ENCODE peak calls at places on chromosomes 7 and 10, in five cellular contexts. One of them, this sample, is unnamed.

GRCh38 chr10:126199221-126199998 is 188.9 kb downstream of the ADAM12 start:
- DNase-seq in HCT116: peak; percentile 26
- DNase-seq in GM12878: no peak
- DNase-seq in H1: no peak
- DNase-seq in HepG2: no peak
- DNase-seq in this sample: peak; percentile 22

GRCh38 chr10:13535346-13535745 is 6.5 kb upstream of the BEND7 start:
- DNase-seq in HCT116: no peak
- DNase-seq in GM12878: no peak
- DNase-seq in H1: no peak
- DNase-seq in HepG2: no peak
- DNase-seq in this sample: no peak

GRCh38 chr7:130844811-130845580 is 111.0 kb upstream of the KLF14 start:
- DNase-seq in HCT116: peak; percentile 87
- DNase-seq in GM12878: no peak
- DNase-seq in H1: no peak
- DNase-seq in HepG2: no peak
- DNase-seq in this sample: no peak

GRCh38 chr10:55668326-55668922 is 692.6 kb downstream of the ZWINT start:
- DNase-seq in HCT116: no peak
- DNase-seq in GM12878: no peak
- DNase-seq in H1: no peak
- DNase-seq in HepG2: peak; percentile 18
- DNase-seq in this sample: no peak

GRCh38 chr10:124600051-124600880 is 138.6 kb downstream of the LHPP start:
- DNase-seq in HCT116: no peak
- DNase-seq in GM12878: no peak
- DNase-seq in H1: no peak
- DNase-seq in HepG2: no peak
- DNase-seq in this sample: no peak

GRCh38 chr10:78964952-78965633 is 103.7 kb upstream of the ZMIZ1 start:
- DNase-seq in HCT116: peak; percentile 81
- DNase-seq in GM12878: no peak
- DNase-seq in H1: peak; percentile 78
- DNase-seq in HepG2: peak; percentile 94
- DNase-seq in this sample: peak; percentile 55

GRCh38 chr10:32929634-32930033 is 28.4 kb downstream of the ITGB1 start:
- DNase-seq in HCT116: no peak
- DNase-seq in GM12878: no peak
- DNase-seq in H1: no peak
- DNase-seq in HepG2: no peak
- DNase-seq in this sample: no peak

GRCh38 chr7:34156336-34156735 is 251.0 kb downstream of the BMPER start:
- DNase-seq in HCT116: no peak
- DNase-seq in GM12878: no peak
- DNase-seq in H1: no peak
- DNase-seq in HepG2: no peak
- DNase-seq in this sample: no peak

GRCh38 chr7:150685219-150686029 is at the start of gene GIMAP2:
- DNase-seq in HCT116: no peak
- DNase-seq in GM12878: no peak
- DNase-seq in H1: no peak
- DNase-seq in HepG2: no peak
- DNase-seq in this sample: no peak

GRCh38 chr10:117534321-117535044 is 8.1 kb upstream of the EMX2 start:
- DNase-seq in HCT116: no peak
- DNase-seq in GM12878: no peak
- DNase-seq in H1: no peak
- DNase-seq in HepG2: peak; percentile 28
- DNase-seq in this sample: no peak

GRCh38 chr7:46383605-46384004 is 462.5 kb upstream of the IGFBP3 start:
- DNase-seq in HCT116: no peak
- DNase-seq in GM12878: no peak
- DNase-seq in H1: no peak
- DNase-seq in HepG2: no peak
- DNase-seq in this sample: no peak

GRCh38 chr10:89032141-89032814 is 41.7 kb downstream of the FAS start:
- DNase-seq in HCT116: peak; percentile 33
- DNase-seq in GM12878: peak; percentile 28
- DNase-seq in H1: no peak
- DNase-seq in HepG2: no peak
- DNase-seq in this sample: no peak

GRCh38 chr7:159112136-159113011 is 32.3 kb downstream of the VIPR2 start:
- DNase-seq in HCT116: no peak
- DNase-seq in GM12878: no peak
- DNase-seq in H1: no peak
- DNase-seq in HepG2: no peak
- DNase-seq in this sample: no peak

GRCh38 chr10:80205478-80206276 is at the start of gene ANXA11:
- DNase-seq in HCT116: peak; percentile 61
- DNase-seq in GM12878: peak; percentile 27
- DNase-seq in H1: peak; percentile 87
- DNase-seq in HepG2: peak; percentile 72
- DNase-seq in this sample: peak; percentile 97

GRCh38 chr10:72756674-72757385 is 64.9 kb downstream of the MCU start:
- DNase-seq in HCT116: no peak
- DNase-seq in GM12878: no peak
- DNase-seq in H1: no peak
- DNase-seq in HepG2: no peak
- DNase-seq in this sample: no peak

GRCh38 chr7:15989194-15989593 is 302.7 kb upstream of the MEOX2 start:
- DNase-seq in HCT116: no peak
- DNase-seq in GM12878: no peak
- DNase-seq in H1: no peak
- DNase-seq in HepG2: no peak
- DNase-seq in this sample: no peak

GRCh38 chr10:109956454-109957091 is 33.3 kb upstream of the XPNPEP1 start:
- DNase-seq in HCT116: peak; percentile 60
- DNase-seq in GM12878: no peak
- DNase-seq in H1: no peak
- DNase-seq in HepG2: peak; percentile 68
- DNase-seq in this sample: peak; percentile 56

GRCh38 chr10:37053476-37053875 is 71.9 kb upstream of the ANKRD30A start:
- DNase-seq in HCT116: no peak
- DNase-seq in GM12878: no peak
- DNase-seq in H1: no peak
- DNase-seq in HepG2: no peak
- DNase-seq in this sample: no peak

GRCh38 chr10:78272329-78272728 is 238.7 kb downstream of the RPS24 start:
- DNase-seq in HCT116: no peak
- DNase-seq in GM12878: no peak
- DNase-seq in H1: no peak
- DNase-seq in HepG2: no peak
- DNase-seq in this sample: no peak

GRCh38 chr7:16114633-16115032 is 306.7 kb downstream of the CRPPA start:
- DNase-seq in HCT116: peak; percentile 52
- DNase-seq in GM12878: no peak
- DNase-seq in H1: no peak
- DNase-seq in HepG2: no peak
- DNase-seq in this sample: no peak

GRCh38 chr10:75108684-75109458 is 2.6 kb upstream of the SAMD8 start:
- DNase-seq in HCT116: peak; percentile 27
- DNase-seq in GM12878: no peak
- DNase-seq in H1: peak; percentile 86
- DNase-seq in HepG2: peak; percentile 58
- DNase-seq in this sample: peak; percentile 96

GRCh38 chr10:126732308-126732707 is 61.8 kb upstream of the C10orf90 start:
- DNase-seq in HCT116: no peak
- DNase-seq in GM12878: no peak
- DNase-seq in H1: no peak
- DNase-seq in HepG2: no peak
- DNase-seq in this sample: no peak

GRCh38 chr10:48614481-48615383 is 9.9 kb upstream of the ARHGAP22 start:
- DNase-seq in HCT116: no peak
- DNase-seq in GM12878: peak; percentile 72
- DNase-seq in H1: peak; percentile 33
- DNase-seq in HepG2: no peak
- DNase-seq in this sample: no peak

GRCh38 chr7:84412161-84412969 is 217.8 kb upstream of the SEMA3A start:
- DNase-seq in HCT116: peak; percentile 83
- DNase-seq in GM12878: no peak
- DNase-seq in H1: no peak
- DNase-seq in HepG2: peak; percentile 3
- DNase-seq in this sample: no peak

GRCh38 chr10:14904316-14904732 is 25.7 kb downstream of the SUV39H2 start:
- DNase-seq in HCT116: peak; percentile 7
- DNase-seq in GM12878: no peak
- DNase-seq in H1: no peak
- DNase-seq in HepG2: peak; percentile 19
- DNase-seq in this sample: peak; percentile 41

GRCh38 chr7:137439829-137440433 is 96.4 kb upstream of the PTN start:
- DNase-seq in HCT116: no peak
- DNase-seq in GM12878: no peak
- DNase-seq in H1: no peak
- DNase-seq in HepG2: no peak
- DNase-seq in this sample: no peak

GRCh38 chr10:96910488-96911395 is 78.6 kb downstream of the LCOR start:
- DNase-seq in HCT116: peak; percentile 24
- DNase-seq in GM12878: peak; percentile 28
- DNase-seq in H1: no peak
- DNase-seq in HepG2: peak; percentile 28
- DNase-seq in this sample: peak; percentile 17

GRCh38 chr10:69731184-69731583 is 70.5 kb upstream of the COL13A1 start:
- DNase-seq in HCT116: no peak
- DNase-seq in GM12878: no peak
- DNase-seq in H1: no peak
- DNase-seq in HepG2: no peak
- DNase-seq in this sample: no peak

GRCh38 chr7:68485253-68485914 is 1112.9 kb upstream of the AUTS2 start:
- DNase-seq in HCT116: no peak
- DNase-seq in GM12878: no peak
- DNase-seq in H1: no peak
- DNase-seq in HepG2: no peak
- DNase-seq in this sample: no peak

GRCh38 chr7:31688347-31688746 is 1.3 kb downstream of the PPP1R17 start:
- DNase-seq in HCT116: no peak
- DNase-seq in GM12878: peak; percentile 65
- DNase-seq in H1: no peak
- DNase-seq in HepG2: no peak
- DNase-seq in this sample: no peak

DNA sequence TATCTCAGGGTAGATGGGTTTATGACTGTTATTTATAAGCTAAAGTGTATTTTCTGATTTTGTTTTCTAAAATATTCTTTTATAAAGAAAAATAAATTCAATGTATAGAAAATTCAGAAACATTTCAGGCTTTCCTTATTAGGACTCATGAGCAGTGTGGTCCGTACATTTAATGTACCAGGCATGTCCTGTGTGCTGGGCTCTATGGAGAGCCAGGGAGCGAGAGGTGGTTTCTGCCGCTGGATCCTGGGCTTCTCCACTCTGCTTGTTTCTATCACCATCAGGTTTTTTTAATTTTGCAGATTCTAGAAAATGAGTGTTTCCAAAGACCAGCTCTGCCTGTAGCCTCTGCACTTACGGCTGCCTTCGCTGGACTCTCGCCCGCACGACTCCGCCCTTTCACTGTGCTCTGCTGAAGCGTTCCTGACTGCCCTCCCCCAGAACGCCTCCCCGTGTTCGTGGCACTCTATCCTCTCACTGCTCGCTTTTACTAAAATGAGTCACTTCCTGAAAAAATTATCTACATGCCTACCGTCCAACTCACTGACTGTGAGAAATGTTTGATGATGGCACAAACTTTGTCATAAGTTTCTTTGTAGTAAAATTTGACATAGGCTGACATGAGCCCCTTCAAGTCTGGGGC is 188.5 kb downstream of the ZMYND11 start:
- DNase-seq in HCT116: peak; percentile 72
- DNase-seq in GM12878: peak; percentile 65
- DNase-seq in H1: no peak
- DNase-seq in HepG2: peak; percentile 45
- DNase-seq in this sample: no peak
- TF ChIP-seq SRF in HCT116: peak; percentile 29
- TF ChIP-seq SRF in GM12878: no peak
- TF ChIP-seq SRF in H1: no peak
- TF ChIP-seq SRF in HepG2: no peak
- TF ChIP-seq SRF in this sample: no peak

DNA sequence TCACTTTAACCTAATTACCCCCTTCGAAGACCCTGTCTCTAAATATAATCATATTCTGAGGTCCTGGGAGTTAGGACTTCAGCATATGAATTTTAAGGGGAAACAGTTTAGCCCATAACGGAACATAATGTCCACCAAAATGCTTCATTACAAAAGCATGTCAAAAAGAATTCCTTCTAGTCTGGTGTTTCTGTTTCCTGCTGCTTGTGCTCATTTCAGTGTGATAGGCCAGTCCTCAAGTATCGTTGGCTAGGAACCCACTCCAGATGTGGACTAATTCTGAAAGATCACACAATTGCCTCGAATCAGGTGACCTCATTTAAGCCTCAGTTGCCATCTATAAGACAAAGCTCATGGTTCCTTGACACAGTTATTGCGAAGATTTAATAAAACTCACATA is 29.6 kb downstream of the INPP5F start:
- DNase-seq in HCT116: no peak
- DNase-seq in GM12878: no peak
- DNase-seq in H1: no peak
- DNase-seq in HepG2: no peak
- DNase-seq in this sample: no peak
- TF ChIP-seq SRF in HCT116: no peak
- TF ChIP-seq SRF in GM12878: no peak
- TF ChIP-seq SRF in H1: no peak
- TF ChIP-seq SRF in HepG2: no peak
- TF ChIP-seq SRF in this sample: no peak

GRCh38 chr10:71478966-71479365 is 82.2 kb downstream of the CDH23 start:
- DNase-seq in HCT116: no peak
- DNase-seq in GM12878: no peak
- DNase-seq in H1: no peak
- DNase-seq in HepG2: no peak
- DNase-seq in this sample: no peak
- TF ChIP-seq SRF in HCT116: no peak
- TF ChIP-seq SRF in GM12878: no peak
- TF ChIP-seq SRF in H1: no peak
- TF ChIP-seq SRF in HepG2: no peak
- TF ChIP-seq SRF in this sample: no peak

GRCh38 chr7:51016546-51016945 is 233.8 kb upstream of the GRB10 start:
- DNase-seq in HCT116: no peak
- DNase-seq in GM12878: no peak
- DNase-seq in H1: peak; percentile 35
- DNase-seq in HepG2: no peak
- DNase-seq in this sample: no peak
- TF ChIP-seq SRF in HCT116: no peak
- TF ChIP-seq SRF in GM12878: no peak
- TF ChIP-seq SRF in H1: no peak
- TF ChIP-seq SRF in HepG2: no peak
- TF ChIP-seq SRF in this sample: no peak

GRCh38 chr10:132790934-132791829 is 5.2 kb upstream of the NKX6-2 start:
- DNase-seq in HCT116: no peak
- DNase-seq in GM12878: no peak
- DNase-seq in H1: no peak
- DNase-seq in HepG2: no peak
- DNase-seq in this sample: no peak
- TF ChIP-seq SRF in HCT116: no peak
- TF ChIP-seq SRF in GM12878: no peak
- TF ChIP-seq SRF in H1: no peak
- TF ChIP-seq SRF in HepG2: no peak
- TF ChIP-seq SRF in this sample: no peak

This sample was measured in K562.